ENCODE peak calls at places on chromosomes 6 and 20, in four cellular contexts. One of them, this sample, is unnamed.

GRCh38 chr20:3729811-3730550 is 2.5 kb upstream of the HSPA12B start:
- DNase-seq in MV-4-11: no peak
- DNase-seq in AG10803: no peak
- DNase-seq in HS-5: no peak
- DNase-seq in this sample: no peak

GRCh38 chr6:37987008-37987407 is 167.5 kb downstream of the ZFAND3 start:
- DNase-seq in HS-5: peak
- DNase-seq in MV-4-11: no peak
- DNase-seq in AG10803: peak
- DNase-seq in this sample: peak

GRCh38 chr6:158488065-158488464 is 71.8 kb upstream of the TMEM181 start:
- DNase-seq in MV-4-11: peak
- DNase-seq in AG10803: peak
- DNase-seq in HS-5: peak
- DNase-seq in this sample: peak

GRCh38 chr20:725491-725890 is 42.8 kb downstream of the SLC52A3 start:
- DNase-seq in AG10803: no peak
- DNase-seq in MV-4-11: no peak
- DNase-seq in HS-5: no peak
- DNase-seq in this sample: no peak

GRCh38 chr6:107488875-107489635 is 862 bp upstream of the SOBP start:
- DNase-seq in AG10803: no peak
- DNase-seq in MV-4-11: no peak
- DNase-seq in HS-5: no peak
- DNase-seq in this sample: peak

GRCh38 chr6:116828983-116829382 is at the start of gene GPRC6A:
- DNase-seq in MV-4-11: no peak
- DNase-seq in AG10803: no peak
- DNase-seq in HS-5: no peak
- DNase-seq in this sample: no peak

GRCh38 chr20:46999821-47000465 is 105.3 kb downstream of the EYA2 start:
- DNase-seq in AG10803: no peak
- DNase-seq in MV-4-11: peak
- DNase-seq in HS-5: no peak
- DNase-seq in this sample: no peak

GRCh38 chr6:46347669-46348068 is 143.6 kb downstream of the RCAN2 start:
- DNase-seq in MV-4-11: no peak
- DNase-seq in AG10803: no peak
- DNase-seq in HS-5: no peak
- DNase-seq in this sample: no peak

GRCh38 chr6:27130668-27131428 is 116.7 kb upstream of the PRSS16 start:
- DNase-seq in HS-5: no peak
- DNase-seq in AG10803: no peak
- DNase-seq in MV-4-11: no peak
- DNase-seq in this sample: no peak